ENCODE peak calls at places on chromosome 3, in ten cellular contexts. T is left lung; O is K562; V is neural progenitor cell; Z is IMR-90; X is hepatocyte; F is CD8-positive, alpha-beta memory T cell; M is HCT116; W is OCI-LY7; U is GM12878. J is an unnamed sample. For H3K4me1, the result is how much of the 10 kb centered on the place peaks cover.

GRCh38 chr3:114942773-114943172 is 204.3 kb downstream of the ZBTB20 start:
- DNase-seq in O (no peak), T (no peak), V (no peak), X (no peak), Z (no peak), U (no peak), F (no peak), M (no peak), W (no peak), J (no peak)

GRCh38 chr3:27553868-27554540 is 69.8 kb upstream of the SLC4A7 start:
- DNase-seq in Z (peak), V (no peak), F (no peak), T (no peak), M (no peak), O (no peak), U (no peak), X (no peak), W (no peak), J (no peak)

GRCh38 chr3:14371573-14372474 is 30.6 kb upstream of the SLC6A6 start:
- DNase-seq in W (no peak), Z (peak), V (no peak), T (peak), M (peak), O (peak), F (no peak), U (no peak), X (peak), J (peak)

GRCh38 chr3:123476967-123477750 is 28.3 kb upstream of the ADCY5 start:
- DNase-seq in O (no peak), W (no peak), U (no peak), T (no peak), X (no peak), F (no peak), V (no peak), Z (no peak), M (no peak), J (no peak)

GRCh38 chr3:44825264-44825925 is 36.3 kb upstream of the TMEM42 start:
- DNase-seq in O (no peak), V (no peak), F (no peak), Z (peak), X (no peak), T (no peak), W (no peak), M (no peak), U (no peak), J (no peak)

GRCh38 chr3:14352002-14352627 is 50.3 kb upstream of the SLC6A6 start:
- DNase-seq in X (no peak), W (peak), U (peak), M (peak), V (no peak), T (no peak), Z (peak), O (peak), F (no peak), J (peak)

GRCh38 chr3:31776016-31776415 is 205.0 kb downstream of the OSBPL10 start:
- DNase-seq in W (no peak), M (no peak), V (no peak), U (no peak), Z (no peak), T (no peak), F (no peak), O (no peak), X (no peak), J (no peak)

GRCh38 chr3:126959921-126960603 is 22.9 kb upstream of the PLXNA1 start:
- DNase-seq in O (no peak), W (no peak), X (peak), F (no peak), M (no peak), T (no peak), V (peak), Z (peak), U (no peak), J (no peak)

GRCh38 chr3:123335007-123335670 is 113.8 kb downstream of the ADCY5 start:
- DNase-seq in U (peak), O (no peak), F (peak), X (no peak), Z (no peak), W (no peak), V (no peak), T (peak), M (no peak), J (no peak)

GRCh38 chr3:103295974-103296570 is 861.3 kb downstream of the ZPLD1 start:
- DNase-seq in Z (peak), W (peak), X (peak), U (no peak), V (peak), O (no peak), F (no peak), M (peak), T (no peak), J (peak)

GRCh38 chr3:35184775-35185174 is 454.6 kb upstream of the ARPP21 start:
- DNase-seq in X (no peak), M (no peak), T (no peak), U (no peak), W (no peak), F (no peak), O (no peak), Z (no peak), V (no peak), J (no peak)

GRCh38 chr3:127015282-127016042 is 32.5 kb downstream of the PLXNA1 start:
- DNase-seq in U (peak), V (peak), W (no peak), X (peak), F (no peak), Z (no peak), T (no peak), O (no peak), M (no peak), J (no peak)

GRCh38 chr3:130386604-130387263 is 41.3 kb downstream of the COL6A5 start:
- DNase-seq in U (no peak), Z (peak), X (peak), T (no peak), V (no peak), F (no peak), M (no peak), W (no peak), O (peak), J (no peak)

GRCh38 chr3:45907769-45908705 is 21.7 kb downstream of the CCR9 start:
- DNase-seq in Z (peak), T (no peak), X (peak), M (no peak), V (no peak), U (no peak), F (peak), O (no peak), W (no peak), J (no peak)

GRCh38 chr3:151556591-151556990 is 95.7 kb upstream of the IGSF10 start:
- DNase-seq in X (no peak), Z (no peak), W (no peak), T (no peak), M (no peak), V (no peak), F (no peak), U (no peak), O (no peak), J (no peak)

GRCh38 chr3:187748050-187748481 is 2.8 kb upstream of the BCL6 start:
- DNase-seq in T (peak), Z (peak), V (peak), X (peak), M (peak), U (no peak), W (peak), F (peak), O (peak), J (peak)

GRCh38 chr3:188832961-188833615 is 338.7 kb upstream of the TPRG1 start:
- DNase-seq in X (no peak), F (no peak), M (no peak), O (no peak), Z (no peak), U (no peak), V (peak), T (no peak), W (no peak), J (peak)

GRCh38 chr3:170499562-170500156 is 81.0 kb downstream of the CLDN11 start:
- DNase-seq in W (peak), O (peak), F (no peak), X (peak), V (peak), M (peak), Z (peak), T (no peak), U (no peak), J (peak)

DNA sequence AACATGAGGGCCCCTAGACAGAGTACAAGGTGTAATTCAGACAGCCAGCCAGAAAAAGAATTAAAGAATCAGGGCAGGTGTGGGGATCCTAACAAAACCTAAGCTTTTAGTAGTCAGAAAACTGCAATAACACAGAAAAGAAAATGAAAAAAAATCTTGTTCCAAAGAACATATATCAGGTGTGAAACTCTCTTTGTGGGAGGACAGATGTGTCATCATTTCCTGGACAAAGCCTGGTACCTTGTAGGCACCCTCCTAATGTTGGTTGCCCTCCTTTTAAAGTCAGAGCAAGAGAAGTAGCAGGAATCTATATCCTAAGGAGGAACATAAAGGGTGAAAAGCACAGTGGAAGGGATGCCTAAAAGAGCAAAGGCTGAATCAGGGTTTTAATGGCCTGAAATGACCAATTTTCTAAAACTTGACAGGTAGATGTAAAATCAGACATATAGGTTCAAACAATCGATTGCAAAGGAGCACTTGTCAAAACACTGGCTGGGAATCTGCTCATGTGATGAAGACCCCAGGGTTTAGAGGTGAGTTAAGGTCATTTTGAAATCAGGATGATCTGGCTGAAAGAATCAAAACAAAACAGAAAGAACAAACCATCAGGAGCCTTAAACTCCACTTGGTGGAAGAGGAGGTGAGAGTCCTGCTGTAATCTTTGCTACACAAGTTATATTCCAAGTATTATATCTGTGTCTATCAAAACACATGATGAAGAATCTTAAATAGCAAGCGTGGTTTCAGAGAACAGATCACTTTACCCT is 54.9 kb downstream of the TGFBR2 start:
- DNase-seq in V (no peak), X (no peak), T (no peak), O (no peak), Z (no peak), F (no peak), U (no peak), W (no peak), M (no peak), J (no peak)
- H3K4me1 ChIP-seq in V (under half), X (under half), T (half or more), O (under half), Z (under half), F (half or more), U (under half), W (half or more), M (half or more), J (half or more)

DNA sequence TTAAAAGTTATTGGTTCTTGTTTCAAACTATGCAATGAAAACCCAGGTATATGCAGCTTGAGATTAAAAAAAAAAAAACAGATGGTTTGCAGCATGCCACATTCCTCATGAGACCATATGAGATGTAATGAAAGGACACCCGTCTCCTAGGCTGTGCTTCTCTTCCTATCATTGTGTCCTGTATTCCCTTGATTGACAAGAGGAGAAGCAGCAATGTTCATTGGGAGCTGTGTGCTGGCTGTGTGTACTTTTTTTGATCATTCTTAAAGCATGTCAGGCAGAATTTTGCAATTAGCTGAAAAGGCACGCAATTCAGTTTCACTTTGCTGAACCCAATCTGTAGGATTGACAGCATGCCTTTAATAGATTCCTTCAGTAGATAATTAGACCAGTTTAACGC is 114.0 kb downstream of the NSUN3 start:
- DNase-seq in V (no peak), M (no peak), T (no peak), Z (no peak), X (no peak), F (no peak), O (no peak), W (no peak), U (no peak), J (no peak)
- H3K4me1 ChIP-seq in V (under half), M (under half), T (under half), Z (under half), X (under half), F (under half), O (under half), W (under half), U (under half), J (under half)

GRCh38 chr3:15592968-15593367 is 8.4 kb downstream of the HACL1 start:
- DNase-seq in O (no peak), T (no peak), U (no peak), V (no peak), Z (no peak), M (no peak), F (no peak), X (no peak), W (no peak), J (no peak)
- H3K4me1 ChIP-seq in O (under half), T (under half), U (under half), V (under half), Z (under half), M (under half), F (under half), X (under half), W (under half), J (under half)

GRCh38 chr3:157027861-157028745 is 131.8 kb downstream of the CCNL1 start:
- DNase-seq in M (no peak), T (no peak), X (no peak), F (no peak), O (no peak), U (no peak), W (no peak), Z (no peak), V (no peak), J (no peak)
- H3K4me1 ChIP-seq in M (under half), T (under half), X (under half), F (under half), O (under half), U (under half), W (under half), Z (under half), V (under half), J (under half)

GRCh38 chr3:185788292-185788691 is 36.5 kb downstream of the IGF2BP2 start:
- DNase-seq in U (no peak), F (no peak), W (no peak), T (no peak), V (no peak), X (no peak), Z (no peak), M (no peak), O (no peak), J (no peak)
- H3K4me1 ChIP-seq in U (under half), F (under half), W (under half), T (under half), V (under half), X (under half), Z (under half), M (half or more), O (under half), J (under half)

GRCh38 chr3:71513495-71513894 is 70.0 kb downstream of the FOXP1 start:
- DNase-seq in M (no peak), W (no peak), T (no peak), F (no peak), O (no peak), U (no peak), X (no peak), V (no peak), Z (no peak), J (no peak)
- H3K4me1 ChIP-seq in M (under half), W (under half), T (under half), F (under half), O (under half), U (under half), X (under half), V (under half), Z (under half), J (under half)

J was measured in Caco-2.